ENCODE peak calls at places on chromosomes 16 and 17, in seven cellular contexts. One of them, this sample, is unnamed.

GRCh38 chr17:9472541-9472940 is 103.1 kb downstream of the STX8 start:
- DNase-seq in tibial artery: no peak
- DNase-seq in cardiac muscle cell: no peak
- DNase-seq in GM23338: no peak
- DNase-seq in upper lobe of right lung: no peak
- DNase-seq in fibroblast of lung: peak
- DNase-seq in adrenal gland: peak
- DNase-seq in this sample: no peak

GRCh38 chr17:37481001-37481665 is 8.6 kb upstream of the DUSP14 start:
- DNase-seq in cardiac muscle cell: no peak
- DNase-seq in upper lobe of right lung: no peak
- DNase-seq in tibial artery: no peak
- DNase-seq in adrenal gland: peak
- DNase-seq in GM23338: no peak
- DNase-seq in fibroblast of lung: no peak
- DNase-seq in this sample: no peak

GRCh38 chr17:15966183-15966878 is 21.4 kb downstream of the ADORA2B start:
- DNase-seq in cardiac muscle cell: peak
- DNase-seq in adrenal gland: no peak
- DNase-seq in tibial artery: no peak
- DNase-seq in GM23338: peak
- DNase-seq in upper lobe of right lung: peak
- DNase-seq in fibroblast of lung: peak
- DNase-seq in this sample: peak

GRCh38 chr17:19979917-19980770 is 2.5 kb upstream of the AKAP10 start:
- DNase-seq in tibial artery: peak
- DNase-seq in GM23338: peak
- DNase-seq in upper lobe of right lung: peak
- DNase-seq in adrenal gland: peak
- DNase-seq in fibroblast of lung: no peak
- DNase-seq in cardiac muscle cell: no peak
- DNase-seq in this sample: peak

GRCh38 chr16:29909398-29909797 is 9.1 kb downstream of the ASPHD1 start:
- DNase-seq in cardiac muscle cell: no peak
- DNase-seq in fibroblast of lung: peak
- DNase-seq in GM23338: no peak
- DNase-seq in upper lobe of right lung: no peak
- DNase-seq in tibial artery: no peak
- DNase-seq in adrenal gland: no peak
- DNase-seq in this sample: no peak

GRCh38 chr16:85465328-85466307 is 147.5 kb upstream of the GSE1 start:
- DNase-seq in adrenal gland: peak
- DNase-seq in upper lobe of right lung: no peak
- DNase-seq in GM23338: no peak
- DNase-seq in tibial artery: no peak
- DNase-seq in fibroblast of lung: peak
- DNase-seq in cardiac muscle cell: peak
- DNase-seq in this sample: no peak

GRCh38 chr16:81238296-81239011 is at the start of gene BCO1:
- DNase-seq in upper lobe of right lung: no peak
- DNase-seq in GM23338: peak
- DNase-seq in cardiac muscle cell: no peak
- DNase-seq in adrenal gland: no peak
- DNase-seq in tibial artery: no peak
- DNase-seq in fibroblast of lung: peak
- DNase-seq in this sample: no peak

GRCh38 chr17:11273596-11273995 is 32.6 kb downstream of the SHISA6 start:
- DNase-seq in fibroblast of lung: no peak
- DNase-seq in upper lobe of right lung: no peak
- DNase-seq in cardiac muscle cell: no peak
- DNase-seq in GM23338: no peak
- DNase-seq in adrenal gland: no peak
- DNase-seq in tibial artery: no peak
- DNase-seq in this sample: no peak

GRCh38 chr16:90043526-90043925 is 24.3 kb upstream of the DBNDD1 start:
- DNase-seq in fibroblast of lung: no peak
- DNase-seq in upper lobe of right lung: peak
- DNase-seq in tibial artery: no peak
- DNase-seq in adrenal gland: no peak
- DNase-seq in GM23338: no peak
- DNase-seq in cardiac muscle cell: no peak
- DNase-seq in this sample: no peak

GRCh38 chr16:83619381-83620150 is 188.2 kb upstream of the HSBP1 start:
- DNase-seq in upper lobe of right lung: no peak
- DNase-seq in GM23338: no peak
- DNase-seq in adrenal gland: no peak
- DNase-seq in cardiac muscle cell: no peak
- DNase-seq in fibroblast of lung: no peak
- DNase-seq in tibial artery: no peak
- DNase-seq in this sample: no peak

GRCh38 chr17:60326702-60327101 is 65.2 kb downstream of the USP32 start:
- DNase-seq in fibroblast of lung: no peak
- DNase-seq in cardiac muscle cell: no peak
- DNase-seq in adrenal gland: no peak
- DNase-seq in upper lobe of right lung: no peak
- DNase-seq in GM23338: no peak
- DNase-seq in tibial artery: no peak
- DNase-seq in this sample: no peak

GRCh38 chr16:709651-710499 is 4.3 kb upstream of the FBXL16 start:
- DNase-seq in adrenal gland: peak
- DNase-seq in upper lobe of right lung: no peak
- DNase-seq in GM23338: peak
- DNase-seq in cardiac muscle cell: peak
- DNase-seq in fibroblast of lung: peak
- DNase-seq in tibial artery: no peak
- DNase-seq in this sample: no peak

GRCh38 chr17:4073983-4074830 is 68.6 kb downstream of the ZZEF1 start:
- DNase-seq in fibroblast of lung: no peak
- DNase-seq in cardiac muscle cell: no peak
- DNase-seq in upper lobe of right lung: no peak
- DNase-seq in tibial artery: no peak
- DNase-seq in adrenal gland: peak
- DNase-seq in GM23338: no peak
- DNase-seq in this sample: no peak

GRCh38 chr17:56937688-56938087 is 23.2 kb downstream of the COIL start:
- DNase-seq in cardiac muscle cell: no peak
- DNase-seq in tibial artery: no peak
- DNase-seq in upper lobe of right lung: no peak
- DNase-seq in fibroblast of lung: no peak
- DNase-seq in GM23338: no peak
- DNase-seq in adrenal gland: no peak
- DNase-seq in this sample: no peak

GRCh38 chr17:54694287-54694887 is 206.3 kb upstream of the TOM1L1 start:
- DNase-seq in tibial artery: no peak
- DNase-seq in cardiac muscle cell: no peak
- DNase-seq in upper lobe of right lung: no peak
- DNase-seq in adrenal gland: no peak
- DNase-seq in fibroblast of lung: no peak
- DNase-seq in GM23338: peak
- DNase-seq in this sample: no peak

GRCh38 chr17:83194189-83194565 is 114.8 kb downstream of the METRNL start:
- DNase-seq in tibial artery: peak
- DNase-seq in adrenal gland: peak
- DNase-seq in fibroblast of lung: no peak
- DNase-seq in GM23338: no peak
- DNase-seq in cardiac muscle cell: no peak
- DNase-seq in upper lobe of right lung: peak
- DNase-seq in this sample: peak

GRCh38 chr17:38672788-38673713 is 1.7 kb downstream of the EPOP start:
- DNase-seq in cardiac muscle cell: no peak
- DNase-seq in fibroblast of lung: no peak
- DNase-seq in GM23338: peak
- DNase-seq in tibial artery: no peak
- DNase-seq in adrenal gland: no peak
- DNase-seq in upper lobe of right lung: no peak
- DNase-seq in this sample: no peak

GRCh38 chr16:53913920-53914319 is 210.0 kb downstream of the FTO start:
- DNase-seq in adrenal gland: peak
- DNase-seq in GM23338: no peak
- DNase-seq in cardiac muscle cell: no peak
- DNase-seq in tibial artery: no peak
- DNase-seq in upper lobe of right lung: no peak
- DNase-seq in fibroblast of lung: no peak
- DNase-seq in this sample: no peak

GRCh38 chr16:53912155-53912554 is 208.2 kb downstream of the FTO start:
- DNase-seq in adrenal gland: no peak
- DNase-seq in cardiac muscle cell: no peak
- DNase-seq in GM23338: no peak
- DNase-seq in fibroblast of lung: no peak
- DNase-seq in upper lobe of right lung: no peak
- DNase-seq in tibial artery: no peak
- DNase-seq in this sample: no peak

GRCh38 chr16:53910990-53911389 is 207.0 kb downstream of the FTO start:
- DNase-seq in fibroblast of lung: no peak
- DNase-seq in upper lobe of right lung: no peak
- DNase-seq in tibial artery: no peak
- DNase-seq in GM23338: no peak
- DNase-seq in adrenal gland: no peak
- DNase-seq in cardiac muscle cell: no peak
- DNase-seq in this sample: no peak

GRCh38 chr16:53911506-53911905 is 207.6 kb downstream of the FTO start:
- DNase-seq in GM23338: peak
- DNase-seq in cardiac muscle cell: no peak
- DNase-seq in fibroblast of lung: no peak
- DNase-seq in adrenal gland: no peak
- DNase-seq in tibial artery: no peak
- DNase-seq in upper lobe of right lung: no peak
- DNase-seq in this sample: no peak

GRCh38 chr16:53913082-53913870 is 209.3 kb downstream of the FTO start:
- DNase-seq in adrenal gland: peak
- DNase-seq in fibroblast of lung: peak
- DNase-seq in upper lobe of right lung: no peak
- DNase-seq in tibial artery: peak
- DNase-seq in cardiac muscle cell: no peak
- DNase-seq in GM23338: no peak
- DNase-seq in this sample: no peak
- H3K27ac ChIP-seq in adrenal gland: peak
- H3K27ac ChIP-seq in fibroblast of lung: no peak
- H3K27ac ChIP-seq in upper lobe of right lung: no peak
- H3K27ac ChIP-seq in tibial artery: no peak
- H3K27ac ChIP-seq in cardiac muscle cell: peak
- H3K27ac ChIP-seq in GM23338: no peak
- H3K27ac ChIP-seq in this sample: no peak

DNA sequence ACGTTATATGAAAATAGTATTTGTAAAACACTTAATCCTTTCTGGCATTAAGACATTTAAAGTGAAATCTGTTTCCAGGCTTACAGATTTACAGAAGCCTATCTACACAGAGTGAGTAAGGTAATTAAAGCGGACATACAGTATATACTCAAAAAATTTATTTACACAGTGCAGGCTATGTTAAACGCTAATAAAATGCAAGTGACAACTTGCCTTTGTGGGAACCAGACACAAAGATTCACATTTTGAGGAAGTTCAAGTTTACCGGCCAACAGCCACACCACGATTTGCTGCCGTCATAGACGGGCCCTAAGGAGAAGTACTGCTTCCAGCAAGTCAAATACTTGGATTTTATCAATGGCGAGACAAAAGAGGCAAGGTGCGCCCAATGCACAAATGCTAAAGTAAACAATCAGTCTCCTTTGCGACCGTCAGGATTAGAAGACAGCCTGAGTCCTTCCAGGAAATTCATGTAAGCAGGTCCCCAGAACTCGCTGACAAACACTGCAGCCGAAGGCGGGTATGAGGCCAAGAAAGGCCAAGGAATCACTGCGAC is 799 bp downstream of the VPS35 start:
- DNase-seq in tibial artery: peak
- DNase-seq in adrenal gland: no peak
- DNase-seq in GM23338: no peak
- DNase-seq in cardiac muscle cell: no peak
- DNase-seq in fibroblast of lung: peak
- DNase-seq in upper lobe of right lung: no peak
- DNase-seq in this sample: no peak
- H3K27ac ChIP-seq in tibial artery: peak
- H3K27ac ChIP-seq in adrenal gland: peak
- H3K27ac ChIP-seq in GM23338: peak
- H3K27ac ChIP-seq in cardiac muscle cell: peak
- H3K27ac ChIP-seq in fibroblast of lung: peak
- H3K27ac ChIP-seq in upper lobe of right lung: peak
- H3K27ac ChIP-seq in this sample: peak

GRCh38 chr16:67964477-67965131 is 3.8 kb downstream of the SLC12A4 start:
- DNase-seq in upper lobe of right lung: no peak
- DNase-seq in fibroblast of lung: no peak
- DNase-seq in adrenal gland: no peak
- DNase-seq in GM23338: no peak
- DNase-seq in cardiac muscle cell: no peak
- DNase-seq in tibial artery: no peak
- DNase-seq in this sample: no peak
- H3K27ac ChIP-seq in upper lobe of right lung: no peak
- H3K27ac ChIP-seq in fibroblast of lung: no peak
- H3K27ac ChIP-seq in adrenal gland: peak
- H3K27ac ChIP-seq in GM23338: peak
- H3K27ac ChIP-seq in cardiac muscle cell: no peak
- H3K27ac ChIP-seq in tibial artery: peak
- H3K27ac ChIP-seq in this sample: no peak

GRCh38 chr17:75995385-75995925 is 5.2 kb upstream of the CDK3 start:
- DNase-seq in cardiac muscle cell: no peak
- DNase-seq in upper lobe of right lung: no peak
- DNase-seq in adrenal gland: no peak
- DNase-seq in tibial artery: no peak
- DNase-seq in fibroblast of lung: no peak
- DNase-seq in GM23338: no peak
- DNase-seq in this sample: peak

GRCh38 chr17:75998327-75998795 is 2.3 kb upstream of the CDK3 start:
- DNase-seq in tibial artery: no peak
- DNase-seq in upper lobe of right lung: no peak
- DNase-seq in fibroblast of lung: no peak
- DNase-seq in adrenal gland: no peak
- DNase-seq in cardiac muscle cell: no peak
- DNase-seq in GM23338: no peak
- DNase-seq in this sample: no peak

GRCh38 chr17:76000016-76000754 is 470 bp upstream of the CDK3 start:
- DNase-seq in fibroblast of lung: no peak
- DNase-seq in cardiac muscle cell: peak
- DNase-seq in tibial artery: no peak
- DNase-seq in GM23338: peak
- DNase-seq in adrenal gland: peak
- DNase-seq in upper lobe of right lung: no peak
- DNase-seq in this sample: peak

GRCh38 chr17:75994802-75995350 is 5.8 kb upstream of the CDK3 start:
- DNase-seq in upper lobe of right lung: no peak
- DNase-seq in cardiac muscle cell: no peak
- DNase-seq in tibial artery: no peak
- DNase-seq in GM23338: no peak
- DNase-seq in adrenal gland: no peak
- DNase-seq in fibroblast of lung: no peak
- DNase-seq in this sample: peak

GRCh38 chr17:75996665-75997590 is 3.7 kb upstream of the CDK3 start:
- DNase-seq in cardiac muscle cell: peak
- DNase-seq in tibial artery: peak
- DNase-seq in GM23338: no peak
- DNase-seq in adrenal gland: no peak
- DNase-seq in upper lobe of right lung: peak
- DNase-seq in fibroblast of lung: peak
- DNase-seq in this sample: peak
- H3K27ac ChIP-seq in cardiac muscle cell: no peak
- H3K27ac ChIP-seq in tibial artery: no peak
- H3K27ac ChIP-seq in GM23338: peak
- H3K27ac ChIP-seq in adrenal gland: no peak
- H3K27ac ChIP-seq in upper lobe of right lung: peak
- H3K27ac ChIP-seq in fibroblast of lung: no peak
- H3K27ac ChIP-seq in this sample: peak

GRCh38 chr17:27504188-27504995 is 48.1 kb downstream of the KSR1 start:
- DNase-seq in tibial artery: no peak
- DNase-seq in adrenal gland: no peak
- DNase-seq in cardiac muscle cell: no peak
- DNase-seq in fibroblast of lung: no peak
- DNase-seq in upper lobe of right lung: no peak
- DNase-seq in GM23338: no peak
- DNase-seq in this sample: no peak
- H3K27ac ChIP-seq in tibial artery: no peak
- H3K27ac ChIP-seq in adrenal gland: no peak
- H3K27ac ChIP-seq in cardiac muscle cell: no peak
- H3K27ac ChIP-seq in fibroblast of lung: no peak
- H3K27ac ChIP-seq in upper lobe of right lung: no peak
- H3K27ac ChIP-seq in GM23338: no peak
- H3K27ac ChIP-seq in this sample: peak

This sample was measured in kidney.